ENCODE peak calls at places on chromosomes 1 and 21, in seven cellular contexts. A is neural progenitor cell, C is left ventricle myocardium inferior, O is cardiac muscle cell, V is body of pancreas, T is right lobe of liver, M is SJSA1. B is an unnamed sample.

GRCh38 chr1:7695181-7696117 is 75.6 kb upstream of the VAMP3 start:
- DNase-seq in A (no peak), C (no peak), O (no peak), V (no peak), T (no peak), M (no peak), B (no peak)

GRCh38 chr1:111198836-111199235 is 1.6 kb downstream of the DENND2D start:
- DNase-seq in A (no peak), C (no peak), O (no peak), V (no peak), T (no peak), M (no peak), B (no peak)

GRCh38 chr1:223754681-223755431 is 42.5 kb downstream of the CAPN2 start:
- DNase-seq in A (no peak), C (no peak), O (no peak), V (no peak), T (no peak), M (no peak), B (no peak)

GRCh38 chr1:231507476-231508355 is 20.8 kb upstream of the TSNAX start:
- DNase-seq in A (no peak), C (no peak), O (no peak), V (no peak), T (no peak), M (no peak), B (no peak)

GRCh38 chr1:18883636-18884418 is 18.5 kb downstream of the ALDH4A1 start:
- DNase-seq in A (peak; percentile 83), C (peak; percentile 78), O (peak; percentile 78), V (peak; percentile 82), T (peak; percentile 78), M (peak; percentile 78), B (no peak)

GRCh38 chr1:213284626-213285025 is 233.6 kb downstream of the RPS6KC1 start:
- DNase-seq in A (no peak), C (no peak), O (peak; percentile 10), V (no peak), T (no peak), M (no peak), B (no peak)

GRCh38 chr1:22639286-22639685 is 2.9 kb downstream of the C1QA start:
- DNase-seq in A (peak; percentile 72), C (peak; percentile 27), O (peak; percentile 33), V (no peak), T (no peak), M (no peak), B (no peak)

GRCh38 chr1:183473286-183473536 is 912 bp downstream of the SMG7 start:
- DNase-seq in A (no peak), C (no peak), O (no peak), V (no peak), T (no peak), M (no peak), B (no peak)

GRCh38 chr1:78005347-78005722 is 596 bp downstream of the DNAJB4 start:
- DNase-seq in A (no peak), C (no peak), O (no peak), V (no peak), T (no peak), M (no peak), B (no peak)

GRCh38 chr1:150268342-150268705 is 492 bp downstream of the APH1A start:
- DNase-seq in A (peak; percentile 40), C (no peak), O (peak; percentile 25), V (peak; percentile 48), T (peak; percentile 50), M (no peak), B (peak; percentile 68)

GRCh38 chr21:43192501-43193081 is 23.8 kb downstream of the CRYAA start:
- DNase-seq in A (no peak), C (no peak), O (no peak), V (no peak), T (no peak), M (peak; percentile 34), B (no peak)

GRCh38 chr1:211738709-211739301 is 63.4 kb upstream of the NEK2 start:
- DNase-seq in A (no peak), C (no peak), O (no peak), V (no peak), T (no peak), M (no peak), B (no peak)

GRCh38 chr1:105204836-105205371 is 1455.2 kb downstream of the AMY1C start:
- DNase-seq in A (peak; percentile 26), C (no peak), O (no peak), V (no peak), T (no peak), M (no peak), B (no peak)

GRCh38 chr1:228417061-228417460 is 400 bp upstream of the TRIM17 start:
- DNase-seq in A (no peak), C (no peak), O (no peak), V (no peak), T (no peak), M (no peak), B (no peak)

GRCh38 chr1:198970919-198971318 is 332.1 kb downstream of the PTPRC start:
- DNase-seq in A (no peak), C (no peak), O (peak; percentile 38), V (no peak), T (no peak), M (no peak), B (no peak)

GRCh38 chr1:221712198-221712684 is 29.6 kb downstream of the DUSP10 start:
- DNase-seq in A (no peak), C (no peak), O (peak; percentile 60), V (no peak), T (no peak), M (no peak), B (no peak)

GRCh38 chr1:51622455-51622913 is 5.6 kb downstream of the OSBPL9 start:
- DNase-seq in A (no peak), C (peak; percentile 22), O (peak; percentile 58), V (peak; percentile 21), T (peak; percentile 45), M (peak; percentile 88), B (peak; percentile 13)

GRCh38 chr1:60341274-60341673 is 267.7 kb upstream of the C1orf87 start:
- DNase-seq in A (no peak), C (no peak), O (no peak), V (no peak), T (no peak), M (no peak), B (no peak)

GRCh38 chr1:8711161-8711560 is 106.3 kb downstream of the RERE start:
- DNase-seq in A (no peak), C (no peak), O (no peak), V (no peak), T (no peak), M (no peak), B (no peak)

GRCh38 chr21:45592208-45592619 is 50.0 kb upstream of the SLC19A1 start:
- DNase-seq in A (no peak), C (no peak), O (no peak), V (peak; percentile 20), T (no peak), M (no peak), B (no peak)

GRCh38 chr1:101645810-101646209 is 350.9 kb downstream of the OLFM3 start:
- DNase-seq in A (no peak), C (no peak), O (no peak), V (no peak), T (no peak), M (no peak), B (no peak)

GRCh38 chr1:35463232-35463631 is 94.0 kb downstream of the KIAA0319L start:
- DNase-seq in A (no peak), C (no peak), O (no peak), V (no peak), T (no peak), M (no peak), B (no peak)
- H3K36me3 ChIP-seq in A (peaks cover 14% of the 10 kb centered on the region), C (peaks cover 74% of the 10 kb centered on the region), O (peaks cover 15% of the 10 kb centered on the region), V (peaks cover 13% of the 10 kb centered on the region), T (peaks cover 24% of the 10 kb centered on the region), M (peaks cover 25% of the 10 kb centered on the region), B (no peaks in the 10 kb centered on the region)

GRCh38 chr1:12006167-12006921 is 13.0 kb upstream of the MIIP start:
- DNase-seq in A (no peak), C (no peak), O (no peak), V (no peak), T (no peak), M (no peak), B (no peak)

GRCh38 chr1:12007204-12007603 is 12.1 kb upstream of the MIIP start:
- DNase-seq in A (no peak), C (no peak), O (no peak), V (no peak), T (no peak), M (no peak), B (no peak)

GRCh38 chr1:12003762-12004161 is 15.5 kb upstream of the MIIP start:
- DNase-seq in A (no peak), C (no peak), O (no peak), V (no peak), T (no peak), M (no peak), B (no peak)

GRCh38 chr1:12001996-12002493 is 17.3 kb upstream of the MIIP start:
- DNase-seq in A (no peak), C (peak; percentile 51), O (no peak), V (no peak), T (no peak), M (no peak), B (no peak)

DNA sequence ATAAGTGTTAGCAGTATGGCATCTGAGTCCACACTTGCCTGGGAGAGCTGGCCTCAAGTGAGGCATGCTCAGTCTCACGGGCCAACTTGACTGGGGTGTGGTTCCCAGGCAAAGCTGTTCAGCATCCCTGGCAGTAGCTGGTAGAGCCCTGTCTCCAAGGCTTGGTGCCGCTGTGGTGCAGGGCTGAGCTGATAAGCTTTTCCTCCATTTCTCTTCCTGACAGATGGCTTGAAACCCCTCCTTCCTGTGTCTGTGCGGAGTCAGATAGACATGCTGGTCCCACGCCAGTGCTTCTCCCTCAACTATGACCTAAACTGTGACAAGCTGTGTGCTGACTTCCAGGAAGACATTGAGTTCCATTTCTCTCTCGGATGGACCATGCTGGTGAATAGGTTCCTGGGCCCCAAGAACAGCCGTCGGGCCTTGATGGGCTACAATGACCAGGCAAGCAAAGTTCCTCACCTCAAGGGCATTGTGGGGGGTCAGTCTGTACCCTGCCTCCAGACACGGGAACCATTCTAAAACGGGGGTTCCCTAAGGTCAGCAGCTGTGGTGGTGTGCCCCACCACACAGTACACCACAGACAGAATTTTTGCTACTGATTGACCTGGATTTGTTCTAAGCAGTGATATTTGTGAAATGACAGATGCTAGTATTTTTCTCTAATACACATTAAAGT is 13.7 kb upstream of the MIIP start:
- DNase-seq in A (no peak), C (no peak), O (no peak), V (no peak), T (no peak), M (no peak), B (no peak)
- H3K36me3 ChIP-seq in A (no peaks in the 10 kb centered on the region), C (peaks cover 96% of the 10 kb centered on the region), O (peaks cover 82% of the 10 kb centered on the region), V (peaks cover 57% of the 10 kb centered on the region), T (peaks cover 84% of the 10 kb centered on the region), M (peaks cover 83% of the 10 kb centered on the region), B (peaks cover 19% of the 10 kb centered on the region)

DNA sequence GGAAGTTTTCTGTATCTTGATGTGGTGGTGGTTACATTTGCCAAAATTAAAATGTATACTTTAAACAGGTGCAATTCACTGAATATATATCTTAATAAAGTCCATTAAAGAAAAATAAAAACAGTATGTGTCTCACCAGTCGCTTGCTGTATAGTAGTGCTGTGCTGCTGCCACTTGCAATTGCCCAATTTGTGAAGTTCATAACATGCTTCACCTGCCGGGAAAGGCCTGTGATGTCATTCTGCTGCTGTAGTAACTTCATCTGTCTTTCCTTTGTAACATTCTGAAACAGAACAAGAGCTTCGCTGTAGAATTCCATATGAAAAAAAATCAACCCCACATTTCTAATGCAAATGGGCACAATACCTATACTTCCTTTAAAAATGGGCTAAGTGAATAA is 83.4 kb downstream of the TRIM33 start:
- DNase-seq in A (no peak), C (no peak), O (no peak), V (no peak), T (peak; percentile 25), M (no peak), B (no peak)
- H3K36me3 ChIP-seq in A (peaks cover 41% of the 10 kb centered on the region), C (peaks cover 55% of the 10 kb centered on the region), O (peaks cover 38% of the 10 kb centered on the region), V (peaks cover 16% of the 10 kb centered on the region), T (peaks cover 42% of the 10 kb centered on the region), M (peaks cover 29% of the 10 kb centered on the region), B (peaks cover 6% of the 10 kb centered on the region)

GRCh38 chr1:93672069-93672468 is 9.6 kb downstream of the BCAR3 start:
- DNase-seq in A (no peak), C (peak; percentile 76), O (peak; percentile 96), V (peak; percentile 58), T (peak; percentile 72), M (peak; percentile 85), B (peak; percentile 61)
- H3K36me3 ChIP-seq in A (no peaks in the 10 kb centered on the region), C (peaks cover 7% of the 10 kb centered on the region), O (no peaks in the 10 kb centered on the region), V (no peaks in the 10 kb centered on the region), T (no peaks in the 10 kb centered on the region), M (peaks cover 81% of the 10 kb centered on the region), B (no peaks in the 10 kb centered on the region)